ENCODE peak calls at places on chromosomes 4 and X, in nine cellular contexts. I is WERI-Rb-1, R is NB4, O is fibroblast of lung, A is fibroblast of villous mesenchyme, U is H9, E is neural progenitor cell, T is omental fat pad, N is choroid plexus epithelial cell. F is an unnamed sample.

GRCh38 chr4:52852041-52852440 is 10.1 kb upstream of the RASL11B start:
- DNase-seq in I (no peak), R (no peak), O (no peak), A (no peak), U (no peak), E (no peak), T (no peak), N (no peak), F (no peak)

GRCh38 chrX:21655901-21656586 is 2.1 kb downstream of the KLHL34 start:
- DNase-seq in I (no peak), R (no peak), O (no peak), A (no peak), U (no peak), E (no peak), T (no peak), N (no peak), F (no peak)

GRCh38 chr4:93828332-93828829 is at the start of gene ATOH1:
- DNase-seq in I (peak), R (no peak), O (peak), A (no peak), U (peak), E (peak), T (no peak), N (peak), F (no peak)

GRCh38 chr4:4763815-4764202 is 95.7 kb upstream of the MSX1 start:
- DNase-seq in I (no peak), R (peak), O (no peak), A (no peak), U (no peak), E (no peak), T (no peak), N (peak), F (no peak)

GRCh38 chrX:3161686-3162085 is 120.4 kb downstream of the ARSF start:
- DNase-seq in I (no peak), R (no peak), O (peak), A (no peak), U (no peak), E (no peak), T (no peak), N (peak), F (no peak)

GRCh38 chr4:87856816-87857215 is 24.0 kb downstream of the MEPE start:
- DNase-seq in I (no peak), R (no peak), O (peak), A (no peak), U (no peak), E (no peak), T (no peak), N (peak), F (no peak)

GRCh38 chr4:75653845-75654503 is 19.2 kb downstream of the G3BP2 start:
- DNase-seq in I (no peak), R (no peak), O (peak), A (peak), U (no peak), E (peak), T (no peak), N (peak), F (no peak)

GRCh38 chr4:137393043-137393442 is 139.3 kb downstream of the PCDH18 start:
- DNase-seq in I (peak), R (no peak), O (peak), A (peak), U (no peak), E (peak), T (no peak), N (peak), F (no peak)

GRCh38 chr4:45647823-45648222 is 476.0 kb downstream of the GABRG1 start:
- DNase-seq in I (no peak), R (no peak), O (no peak), A (no peak), U (no peak), E (no peak), T (no peak), N (no peak), F (no peak)

GRCh38 chr4:138401330-138401729 is 159.2 kb upstream of the SLC7A11 start:
- DNase-seq in I (no peak), R (no peak), O (no peak), A (peak), U (no peak), E (no peak), T (no peak), N (peak), F (no peak)

GRCh38 chrX:20412871-20413486 is 146.3 kb upstream of the RPS6KA3 start:
- DNase-seq in I (no peak), R (no peak), O (no peak), A (no peak), U (no peak), E (no peak), T (no peak), N (no peak), F (no peak)

GRCh38 chr4:98967916-98968315 is 27.6 kb upstream of the METAP1 start:
- DNase-seq in I (no peak), R (no peak), O (no peak), A (no peak), U (no peak), E (peak), T (no peak), N (no peak), F (no peak)

GRCh38 chr4:20430555-20430954 is 178.8 kb downstream of the SLIT2 start:
- DNase-seq in I (no peak), R (no peak), O (peak), A (no peak), U (no peak), E (no peak), T (no peak), N (peak), F (no peak)

GRCh38 chr4:20428410-20429160 is 176.9 kb downstream of the SLIT2 start:
- DNase-seq in I (peak), R (peak), O (no peak), A (no peak), U (no peak), E (peak), T (no peak), N (peak), F (no peak)

GRCh38 chr4:20432098-20432497 is 180.4 kb downstream of the SLIT2 start:
- DNase-seq in I (no peak), R (no peak), O (peak), A (peak), U (no peak), E (peak), T (no peak), N (peak), F (no peak)

GRCh38 chr4:20433101-20433705 is 181.5 kb downstream of the SLIT2 start:
- DNase-seq in I (no peak), R (no peak), O (peak), A (no peak), U (no peak), E (peak), T (no peak), N (no peak), F (no peak)

DNA sequence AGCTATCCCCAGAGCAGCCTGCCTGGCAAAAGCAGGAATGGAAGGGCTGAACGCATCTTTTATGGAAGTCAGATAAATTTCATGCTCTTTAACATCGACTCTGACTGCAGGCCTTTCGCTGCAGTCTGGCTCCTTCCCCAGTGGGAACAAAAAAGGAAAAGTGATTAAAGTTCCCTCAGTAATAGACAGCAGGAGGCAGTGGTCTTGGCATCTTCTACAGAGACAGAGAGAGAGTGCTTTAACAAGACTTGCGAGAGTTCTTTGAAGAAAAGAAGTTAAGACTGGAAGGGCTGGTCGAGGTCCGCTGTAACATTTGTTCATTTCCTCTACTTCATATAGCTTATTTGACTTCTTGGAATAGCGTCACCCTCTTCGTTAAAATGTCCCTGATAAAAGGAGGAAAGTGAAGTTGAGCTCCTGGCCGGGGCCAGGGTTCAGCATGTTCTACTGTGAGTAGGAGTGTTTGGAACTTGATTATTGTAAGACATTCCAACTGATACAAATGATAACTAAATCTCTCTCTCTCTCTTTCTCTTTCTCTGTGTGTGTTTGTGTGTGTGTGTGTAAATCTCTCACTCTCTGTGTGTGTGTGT is 179.8 kb downstream of the SLIT2 start:
- DNase-seq in I (no peak), R (no peak), O (peak), A (peak), U (no peak), E (peak), T (no peak), N (peak), F (no peak)
- TF ChIP-seq CTCF in I (no peak), R (no peak), O (peak), A (no peak), U (peak), E (peak), T (no peak), N (peak), F (no peak)

DNA sequence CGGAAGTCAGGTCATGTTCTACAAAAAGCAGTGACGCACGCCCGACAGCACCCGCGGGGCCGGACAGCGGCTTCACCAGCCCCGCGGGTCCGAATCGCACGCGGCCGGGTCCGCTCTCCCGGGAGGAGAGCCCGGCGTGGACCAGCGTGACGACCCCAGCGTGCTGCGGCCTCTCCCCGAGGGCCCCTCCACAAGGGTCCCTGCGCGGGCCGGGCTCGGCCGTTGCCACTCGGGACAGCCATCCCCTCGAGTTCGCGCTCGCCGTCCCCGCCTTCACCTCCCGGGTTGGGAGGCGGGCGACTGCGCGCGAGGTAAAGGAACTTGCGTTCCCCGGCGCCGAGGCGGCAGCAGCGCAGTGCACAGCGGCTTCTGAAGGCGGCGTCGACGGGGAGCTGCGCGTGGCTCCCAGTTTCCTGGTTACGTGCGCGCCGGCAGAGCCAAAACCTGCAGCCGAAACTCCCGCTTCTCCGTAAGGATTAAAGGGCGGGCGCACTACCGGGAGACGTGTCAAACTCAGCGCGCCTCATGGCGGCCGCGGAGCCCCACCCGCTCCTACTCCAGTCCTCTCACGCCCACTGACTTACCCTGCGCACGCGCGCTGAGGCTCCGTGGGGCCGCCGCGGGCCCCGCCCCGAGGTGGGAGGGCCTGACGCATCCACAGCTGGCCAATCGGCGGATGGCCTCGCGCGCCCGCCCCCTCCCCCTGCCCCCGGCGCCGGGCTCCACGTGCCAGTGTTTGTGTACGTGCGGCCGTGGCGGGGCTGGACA is 416 bp upstream of the LRP2BP start:
- DNase-seq in I (peak), R (peak), O (peak), A (peak), U (peak), E (peak), T (peak), N (peak), F (peak)
- TF ChIP-seq CTCF in I (no peak), R (no peak), O (no peak), A (no peak), U (no peak), E (no peak), T (no peak), N (no peak), F (no peak)

GRCh38 chrX:140141444-140142029 is 176.2 kb upstream of the CXorf66 start:
- DNase-seq in I (peak), R (peak), O (no peak), A (peak), U (no peak), E (peak), T (no peak), N (peak), F (no peak)
- TF ChIP-seq CTCF in I (peak), R (peak), O (peak), A (peak), U (peak), E (peak), T (no peak), N (peak), F (peak)

GRCh38 chrX:115226929-115227328 is 7.0 kb downstream of the LRCH2 start:
- DNase-seq in I (peak), R (peak), O (peak), A (peak), U (peak), E (peak), T (no peak), N (peak), F (no peak)
- TF ChIP-seq CTCF in I (peak), R (no peak), O (peak), A (peak), U (peak), E (peak), T (no peak), N (peak), F (peak)

GRCh38 chrX:41823402-41823801 is 99.4 kb downstream of the GPR82 start:
- DNase-seq in I (no peak), R (no peak), O (peak), A (no peak), U (no peak), E (no peak), T (no peak), N (peak), F (no peak)

GRCh38 chrX:41822917-41823316 is 98.9 kb downstream of the GPR82 start:
- DNase-seq in I (no peak), R (no peak), O (no peak), A (no peak), U (no peak), E (no peak), T (no peak), N (no peak), F (no peak)

GRCh38 chrX:41825796-41826195 is 97.6 kb downstream of the CASK start:
- DNase-seq in I (no peak), R (no peak), O (no peak), A (no peak), U (no peak), E (no peak), T (no peak), N (no peak), F (no peak)

GRCh38 chrX:41827886-41828285 is 95.5 kb downstream of the CASK start:
- DNase-seq in I (peak), R (no peak), O (peak), A (peak), U (no peak), E (peak), T (no peak), N (peak), F (no peak)

GRCh38 chrX:41824551-41824950 is 98.8 kb downstream of the CASK start:
- DNase-seq in I (no peak), R (no peak), O (peak), A (peak), U (no peak), E (no peak), T (no peak), N (peak), F (no peak)
- TF ChIP-seq CTCF in I (no peak), R (no peak), O (no peak), A (no peak), U (no peak), E (no peak), T (no peak), N (peak), F (no peak)

GRCh38 chr4:105765690-105766407 is 57.3 kb downstream of the GSTCD start:
- DNase-seq in I (no peak), R (peak), O (peak), A (peak), U (peak), E (no peak), T (no peak), N (peak), F (no peak)

DNA sequence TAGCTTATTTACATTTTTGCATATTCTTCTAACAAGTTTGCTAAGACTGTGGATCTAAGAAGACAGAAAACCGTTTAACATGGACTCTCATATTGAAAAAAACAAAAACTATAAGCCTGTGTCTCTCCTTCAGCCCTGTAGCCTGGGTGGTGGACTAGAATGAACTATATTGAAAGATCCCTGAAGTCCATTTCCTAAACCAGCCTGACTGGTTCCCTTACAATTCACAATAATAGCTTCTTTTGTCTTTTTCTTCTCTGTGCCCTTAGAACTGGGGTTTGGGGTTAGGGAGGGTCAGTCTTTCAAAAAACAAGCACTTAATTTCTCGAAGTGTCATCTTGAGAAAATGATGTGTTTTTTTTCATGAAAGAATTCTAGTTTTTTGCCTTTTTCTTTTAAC is 59.0 kb downstream of the GSTCD start:
- DNase-seq in I (no peak), R (no peak), O (no peak), A (no peak), U (no peak), E (no peak), T (no peak), N (no peak), F (no peak)
- TF ChIP-seq CTCF in I (no peak), R (no peak), O (no peak), A (no peak), U (no peak), E (no peak), T (no peak), N (no peak), F (no peak)

DNA sequence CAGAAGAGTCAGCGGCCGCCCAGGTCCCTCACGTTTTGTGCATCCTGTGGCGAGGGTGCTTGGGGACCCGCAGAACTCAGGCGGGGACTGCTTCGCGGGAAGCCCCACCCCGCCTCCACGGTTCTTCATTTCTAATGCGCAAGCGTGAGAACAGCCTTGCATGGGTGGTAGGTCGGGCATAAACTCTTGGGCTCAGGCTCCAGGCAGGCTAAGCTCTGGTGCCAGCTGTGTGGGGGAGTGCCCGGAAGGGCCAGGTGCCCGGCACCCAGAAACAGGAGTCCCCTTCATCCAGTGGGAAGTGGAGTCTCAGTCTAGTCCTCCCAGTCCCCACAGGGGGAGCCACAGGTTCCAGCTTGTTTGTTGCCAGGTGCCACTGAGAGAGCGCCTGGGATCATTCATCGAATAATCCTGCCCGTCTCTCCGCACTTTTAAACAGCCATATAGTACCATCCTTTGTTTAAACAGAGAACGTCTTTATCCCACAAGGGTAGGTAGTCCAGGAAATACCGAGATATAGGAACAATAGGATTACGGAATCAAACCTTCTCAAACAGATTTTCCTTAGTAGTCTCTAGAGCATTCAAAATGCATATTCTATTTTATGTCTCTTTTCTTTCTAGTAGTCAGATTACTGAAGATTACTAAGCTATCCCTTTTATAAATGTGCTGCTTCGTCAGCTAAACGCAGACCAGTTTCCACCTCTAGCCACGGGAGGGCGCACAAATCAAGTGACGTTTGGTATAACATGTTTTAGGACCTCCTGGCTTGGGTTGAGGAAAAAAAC is 12.7 kb upstream of the RBBP7 start:
- DNase-seq in I (peak), R (peak), O (peak), A (peak), U (peak), E (peak), T (peak), N (peak), F (peak)
- TF ChIP-seq CTCF in I (peak), R (peak), O (peak), A (peak), U (peak), E (peak), T (no peak), N (peak), F (peak)

DNA sequence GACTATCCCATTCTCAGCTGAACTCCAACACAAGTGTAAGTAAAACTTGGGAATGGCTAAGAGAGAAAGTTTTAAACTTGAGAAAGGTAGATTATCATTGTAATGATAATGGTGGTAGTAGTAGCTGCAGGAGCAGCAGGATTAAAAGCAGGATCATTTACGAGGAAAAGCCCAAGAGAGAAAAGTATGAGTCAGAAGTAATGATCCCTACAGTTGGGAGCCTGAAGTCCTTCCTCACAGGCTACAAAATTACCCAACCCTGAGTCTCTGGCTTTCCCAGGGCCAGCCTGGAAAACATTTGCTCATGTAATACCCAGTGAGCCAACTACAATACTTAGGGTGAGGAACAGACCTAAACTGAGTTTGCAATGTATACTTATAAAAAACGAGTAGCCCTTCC is 4.4 kb upstream of the PRDM8 start:
- DNase-seq in I (no peak), R (no peak), O (peak), A (peak), U (no peak), E (no peak), T (no peak), N (no peak), F (no peak)
- TF ChIP-seq CTCF in I (no peak), R (no peak), O (no peak), A (no peak), U (no peak), E (no peak), T (no peak), N (no peak), F (no peak)

F was measured in D721Med.